ENCODE peak calls at places on chromosomes 1 and 21, in eight cellular contexts. O, F, C, R, L, S, V and D are unnamed samples. For H3K27me3, the result is how much of the 10 kb centered on the place peaks cover.

GRCh38 chr1:30906631-30907389 is 1.7 kb downstream of the SDC3 start:
- DNase-seq in L (no peak), S (no peak), F (peak), O (no peak), C (no peak), V (no peak), R (no peak), D (peak)

GRCh38 chr1:209430821-209431259 is 152.7 kb upstream of the CAMK1G start:
- DNase-seq in O (no peak), S (no peak), R (no peak), F (no peak), L (no peak), V (no peak), C (no peak), D (no peak)

GRCh38 chr1:29490204-29490934 is 254.0 kb downstream of the PTPRU start:
- DNase-seq in S (no peak), R (no peak), O (no peak), L (no peak), V (peak), F (no peak), C (no peak), D (peak)

GRCh38 chr1:22229374-22229773 is 86.5 kb upstream of the WNT4 start:
- DNase-seq in C (no peak), F (no peak), V (no peak), R (no peak), S (no peak), L (no peak), O (no peak), D (peak)

GRCh38 chr1:169563019-169563615 is 23.2 kb downstream of the F5 start:
- DNase-seq in O (no peak), S (no peak), L (no peak), V (no peak), R (no peak), F (no peak), C (no peak), D (no peak)

GRCh38 chr1:162091681-162092524 is 22.4 kb downstream of the NOS1AP start:
- DNase-seq in F (no peak), O (no peak), S (no peak), C (no peak), V (no peak), L (no peak), R (no peak), D (peak)

GRCh38 chr21:42067531-42068255 is 3.4 kb upstream of the UMODL1 start:
- DNase-seq in C (no peak), F (no peak), L (no peak), R (no peak), S (no peak), O (no peak), V (no peak), D (no peak)

GRCh38 chr1:97137862-97138514 is 416.4 kb downstream of the PTBP2 start:
- DNase-seq in S (peak), C (no peak), O (no peak), R (no peak), F (no peak), V (peak), L (peak), D (peak)

GRCh38 chr1:184193451-184193850 is 141.9 kb downstream of the TSEN15 start:
- DNase-seq in O (no peak), S (no peak), V (no peak), R (no peak), F (peak), C (no peak), L (no peak), D (no peak)

GRCh38 chr1:183877321-183877720 is 72.4 kb downstream of the RGL1 start:
- DNase-seq in R (peak), C (no peak), O (peak), S (no peak), L (no peak), V (no peak), F (peak), D (no peak)

GRCh38 chr1:182122855-182123254 is 61.3 kb upstream of the ZNF648 start:
- DNase-seq in L (no peak), V (no peak), C (no peak), S (no peak), O (no peak), F (no peak), R (no peak), D (no peak)

GRCh38 chr1:37995773-37996379 is 6.1 kb upstream of the SF3A3 start:
- DNase-seq in S (peak), F (peak), C (no peak), V (no peak), L (peak), R (peak), O (peak), D (peak)

GRCh38 chr1:202286622-202287097 is 55.1 kb downstream of the UBE2T start:
- DNase-seq in V (peak), F (peak), R (no peak), O (no peak), C (no peak), S (no peak), L (no peak), D (no peak)

GRCh38 chr1:36565576-36566501 is 83.1 kb upstream of the CSF3R start:
- DNase-seq in F (no peak), R (no peak), O (no peak), S (no peak), L (no peak), V (peak), C (no peak), D (peak)

GRCh38 chr1:7177021-7177420 is 391.8 kb downstream of the CAMTA1 start:
- DNase-seq in S (no peak), R (no peak), V (no peak), C (no peak), L (no peak), F (no peak), O (no peak), D (peak)

GRCh38 chr1:25873120-25873519 is 2.4 kb downstream of the PAQR7 start:
- DNase-seq in L (no peak), F (no peak), V (no peak), C (no peak), R (peak), O (no peak), S (no peak), D (peak)

GRCh38 chr1:15852036-15852827 is 4.7 kb downstream of the SPEN start:
- DNase-seq in O (no peak), V (no peak), L (no peak), S (no peak), C (no peak), R (no peak), F (no peak), D (no peak)

GRCh38 chr1:179144621-179145020 is 62.8 kb downstream of the TOR3A start:
- DNase-seq in O (no peak), R (no peak), C (no peak), S (no peak), V (no peak), L (no peak), F (no peak), D (no peak)

GRCh38 chr1:213135572-213135971 is 84.5 kb downstream of the RPS6KC1 start:
- DNase-seq in V (no peak), C (no peak), R (no peak), L (no peak), S (no peak), F (no peak), O (no peak), D (no peak)

GRCh38 chr1:170267317-170267716 is 121.6 kb downstream of the NTMT2 start:
- DNase-seq in V (no peak), F (no peak), O (no peak), C (no peak), L (no peak), R (no peak), S (no peak), D (no peak)

GRCh38 chr1:9687120-9687875 is 35.8 kb downstream of the PIK3CD start:
- DNase-seq in L (peak), O (no peak), V (peak), S (peak), C (peak), F (peak), R (peak), D (peak)

GRCh38 chr1:172293379-172293778 is 127.1 kb upstream of the C1orf105 start:
- DNase-seq in L (no peak), S (no peak), V (no peak), R (no peak), C (no peak), O (no peak), F (no peak), D (no peak)

GRCh38 chr1:14553711-14554110 is 44.8 kb upstream of the KAZN start:
- DNase-seq in F (no peak), C (no peak), V (no peak), O (no peak), R (no peak), S (no peak), L (no peak), D (no peak)

GRCh38 chr1:230822092-230822581 is 46.2 kb downstream of the C1orf198 start:
- DNase-seq in C (no peak), R (no peak), S (no peak), O (peak), V (no peak), F (peak), L (no peak), D (no peak)

GRCh38 chr1:102941364-102941947 is 166.9 kb downstream of the COL11A1 start:
- DNase-seq in R (no peak), L (no peak), O (no peak), V (no peak), S (no peak), C (no peak), F (no peak), D (no peak)

GRCh38 chr1:31658721-31659120 is 14.0 kb upstream of the PEF1 start:
- DNase-seq in V (no peak), L (no peak), O (no peak), F (no peak), S (no peak), R (no peak), C (no peak), D (peak)

GRCh38 chr1:65825736-65826135 is 33.0 kb downstream of the PDE4B start:
- DNase-seq in L (no peak), O (no peak), S (no peak), R (no peak), F (no peak), V (no peak), C (no peak), D (no peak)

GRCh38 chr1:203628997-203629508 is 2.4 kb downstream of the ATP2B4 start:
- DNase-seq in R (no peak), L (no peak), S (peak), V (no peak), F (no peak), C (no peak), O (no peak), D (peak)

GRCh38 chr1:21238141-21238800 is 52.0 kb downstream of the ECE1 start:
- DNase-seq in V (no peak), O (no peak), C (no peak), F (no peak), R (no peak), L (no peak), S (no peak), D (peak)

GRCh38 chr1:236753554-236753953 is 41.5 kb upstream of the MTR start:
- DNase-seq in C (no peak), V (peak), L (no peak), O (no peak), R (no peak), S (no peak), F (no peak), D (peak)

GRCh38 chr1:209646558-209646957 is 5.7 kb downstream of the LAMB3 start:
- DNase-seq in V (no peak), L (no peak), R (no peak), F (no peak), O (no peak), S (no peak), C (no peak), D (peak)

GRCh38 chr1:235866207-235866912 is at the start of gene LYST:
- DNase-seq in S (peak), O (peak), F (peak), R (peak), L (peak), C (peak), V (peak), D (peak)

GRCh38 chr1:24742090-24742938 is 2.9 kb upstream of the CLIC4 start:
- DNase-seq in O (peak), C (no peak), S (peak), L (peak), R (peak), F (no peak), V (no peak), D (no peak)

DNA sequence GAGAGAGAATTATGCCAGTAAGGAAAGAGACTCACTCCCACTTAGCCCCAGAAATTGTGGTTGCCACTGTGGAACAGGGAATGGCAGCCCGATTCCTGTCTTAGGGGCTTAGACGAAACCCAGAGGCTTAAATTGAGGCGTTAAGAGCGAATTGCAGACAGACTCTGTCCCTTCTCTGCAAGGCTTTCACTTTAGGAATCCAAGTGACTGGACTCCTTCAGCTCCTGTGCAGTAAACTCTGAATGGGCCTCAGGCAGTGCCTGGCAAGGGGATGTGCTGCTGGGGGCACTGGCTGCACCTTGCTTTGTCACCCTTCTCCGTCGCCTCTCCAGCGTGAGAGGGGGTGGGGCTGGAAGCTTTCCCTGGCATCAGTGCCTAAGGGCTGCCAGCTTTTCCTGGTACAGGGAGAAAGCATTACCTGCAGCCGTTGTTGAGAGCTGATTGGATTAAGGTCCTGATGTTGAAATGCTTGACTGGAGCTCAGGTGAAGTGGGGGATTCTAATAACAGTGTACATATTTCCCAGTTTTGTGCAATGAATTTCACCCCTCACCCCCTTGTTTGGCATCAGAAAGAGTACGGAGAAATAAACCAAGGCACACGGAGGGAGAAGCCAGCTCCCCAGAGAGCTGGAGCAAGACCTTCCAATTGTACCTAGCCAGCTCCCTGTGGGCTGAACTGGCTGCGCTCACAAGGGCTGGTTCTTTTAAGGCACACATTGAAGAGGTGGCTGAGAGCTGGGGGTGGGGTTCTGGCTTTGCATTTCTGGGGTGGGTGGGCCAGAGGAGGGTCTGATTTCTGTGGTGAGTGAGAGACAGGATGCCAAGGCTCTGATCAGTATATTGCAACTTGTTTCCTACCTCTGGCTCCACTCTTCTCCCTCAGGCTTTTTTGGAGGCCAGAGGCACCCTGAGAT is 39.7 kb upstream of the NFASC start:
- DNase-seq in L (no peak), R (no peak), O (no peak), V (no peak), F (no peak), C (no peak), S (no peak), D (peak)
- H3K27me3 ChIP-seq in L (under half), R (under half), O (under half), V (under half), F (half or more), C (under half), S (under half), D (under half)

DNA sequence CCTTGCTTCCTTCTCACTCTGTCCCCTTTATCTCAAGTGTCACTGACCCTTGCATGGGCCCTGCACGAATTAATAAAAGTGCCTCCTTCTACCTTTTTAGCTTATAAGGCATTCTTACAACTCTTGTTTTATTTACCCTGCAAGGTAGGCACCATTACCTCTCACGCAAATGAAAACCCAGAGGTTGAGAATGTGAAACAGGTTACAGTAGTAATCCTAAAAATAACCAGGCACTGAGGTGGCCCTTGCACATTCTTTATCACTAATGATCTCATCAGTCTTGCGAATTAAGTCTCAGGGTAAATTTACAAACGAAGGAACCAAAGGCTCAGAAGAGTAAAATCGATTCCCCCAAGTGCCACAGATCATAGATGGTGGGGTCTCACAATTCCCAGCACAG is 3.7 kb downstream of the GLIS1 start:
- DNase-seq in O (no peak), V (no peak), C (no peak), S (no peak), L (no peak), F (no peak), R (no peak), D (no peak)
- H3K27me3 ChIP-seq in O (under half), V (under half), C (under half), S (under half), L (under half), F (half or more), R (under half), D (half or more)

GRCh38 chr1:90746857-90747256 is 29.8 kb upstream of the BARHL2 start:
- DNase-seq in O (no peak), L (no peak), S (no peak), V (no peak), F (no peak), C (no peak), R (no peak), D (no peak)
- H3K27me3 ChIP-seq in O (under half), L (under half), S (under half), V (under half), F (half or more), C (under half), R (under half), D (under half)

DNA sequence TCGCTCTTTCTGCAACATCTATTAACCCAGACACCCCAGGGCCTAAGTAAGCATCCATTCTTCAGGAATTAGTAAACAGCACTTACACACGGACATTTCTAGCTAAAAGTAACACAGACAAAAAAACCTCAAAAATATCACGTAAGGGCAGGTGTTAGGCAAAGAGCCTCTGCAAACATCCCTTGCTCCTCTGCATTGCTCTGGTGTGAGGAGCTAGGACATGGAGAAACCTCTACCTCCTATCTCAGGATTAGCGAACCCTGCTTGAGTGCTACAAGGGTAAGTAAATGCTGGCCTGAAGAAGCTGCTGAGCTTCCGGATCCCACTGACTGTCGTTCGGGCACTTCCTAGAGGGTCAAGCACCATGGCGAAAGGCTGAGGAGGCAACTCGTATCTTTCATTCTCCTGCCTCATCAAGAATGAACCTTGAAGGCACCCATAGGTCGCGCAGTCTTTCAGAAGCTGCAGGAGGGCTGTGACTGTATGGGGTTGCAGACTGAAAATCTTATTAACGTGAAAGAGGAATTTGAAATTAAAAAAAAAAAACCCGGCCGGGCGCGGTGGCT is 2.1 kb downstream of the PTGER3 start:
- DNase-seq in L (no peak), S (no peak), O (no peak), C (no peak), R (no peak), V (no peak), F (no peak), D (no peak)
- H3K27me3 ChIP-seq in L (under half), S (under half), O (under half), C (under half), R (under half), V (under half), F (under half), D (under half)

GRCh38 chr1:165639821-165640623 is 9.0 kb downstream of the MGST3 start:
- DNase-seq in F (no peak), L (no peak), C (no peak), S (no peak), V (no peak), O (no peak), R (no peak), D (no peak)
- H3K27me3 ChIP-seq in F (under half), L (under half), C (under half), S (under half), V (under half), O (under half), R (under half), D (under half)

DNA sequence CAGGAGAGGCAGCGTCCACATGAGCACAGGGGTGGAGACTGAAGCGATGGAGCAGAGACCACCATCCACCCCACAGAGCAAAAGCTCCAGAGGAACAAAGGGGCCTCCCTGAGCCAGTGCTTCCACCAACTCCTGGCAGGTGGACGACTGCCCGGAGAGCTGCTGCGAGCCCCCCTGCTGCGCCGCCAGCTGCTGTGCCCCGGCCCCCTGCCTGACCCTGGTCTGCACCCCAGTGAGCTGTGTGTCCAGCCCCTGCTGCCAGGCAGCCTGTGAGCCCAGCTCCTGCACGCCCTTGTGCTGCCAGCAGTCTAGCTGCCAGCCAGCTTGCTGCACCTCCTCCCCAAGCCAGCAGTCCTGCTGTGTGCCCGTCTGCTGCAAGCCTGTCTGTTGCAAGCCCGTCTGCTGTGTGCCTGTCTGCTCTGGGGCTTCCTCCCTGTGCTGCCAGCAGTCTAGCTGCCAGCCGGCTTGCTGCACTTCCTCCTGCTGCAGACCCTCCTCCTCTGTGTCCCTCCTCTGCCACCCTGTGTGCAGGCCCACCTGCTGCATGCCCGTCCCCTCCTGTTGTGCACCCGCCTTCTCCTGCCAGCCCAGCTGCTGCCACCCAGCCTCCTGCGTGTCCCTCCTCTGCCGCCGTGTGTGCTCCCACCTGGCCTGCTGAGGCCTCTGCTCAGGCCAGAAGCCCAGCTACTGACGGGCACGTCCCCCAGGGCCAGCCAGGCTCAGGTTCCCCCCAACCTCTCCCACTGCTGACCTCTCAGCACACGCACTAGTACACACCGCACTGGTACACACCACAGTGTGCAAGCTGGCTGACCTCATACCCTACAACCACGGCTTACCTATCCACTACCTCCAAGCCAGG is 5.4 kb downstream of the KRTAP10-12 start:
- DNase-seq in F (no peak), O (no peak), L (no peak), V (peak), R (no peak), C (peak), S (peak), D (peak)
- H3K27me3 ChIP-seq in F (half or more), O (half or more), L (under half), V (under half), R (half or more), C (under half), S (under half), D (under half)